ENCODE peak calls at places on chromosome 17, in seven cellular contexts. One of them, this sample, is unnamed.

GRCh38 chr17:65190467-65191095 is 53.4 kb downstream of the RGS9 start:
- DNase-seq in lower leg skin: no peak
- DNase-seq in DND-41: no peak
- DNase-seq in Peyer's patch: no peak
- DNase-seq in NB4: no peak
- DNase-seq in left lung: no peak
- DNase-seq in heart left ventricle: no peak
- DNase-seq in this sample: no peak

GRCh38 chr17:46157443-46158107 is 35.7 kb downstream of the KANSL1 start:
- DNase-seq in lower leg skin: no peak
- DNase-seq in DND-41: no peak
- DNase-seq in Peyer's patch: no peak
- DNase-seq in NB4: no peak
- DNase-seq in left lung: no peak
- DNase-seq in heart left ventricle: no peak
- DNase-seq in this sample: no peak

GRCh38 chr17:1177099-1177996 is 2.4 kb downstream of the ABR start:
- DNase-seq in lower leg skin: no peak
- DNase-seq in DND-41: no peak
- DNase-seq in Peyer's patch: no peak
- DNase-seq in NB4: no peak
- DNase-seq in left lung: no peak
- DNase-seq in heart left ventricle: no peak
- DNase-seq in this sample: no peak

GRCh38 chr17:1059131-1059795 is 62.3 kb downstream of the TIMM22 start:
- DNase-seq in lower leg skin: no peak
- DNase-seq in DND-41: no peak
- DNase-seq in Peyer's patch: no peak
- DNase-seq in NB4: no peak
- DNase-seq in left lung: no peak
- DNase-seq in heart left ventricle: peak; percentile 23
- DNase-seq in this sample: no peak

GRCh38 chr17:13568746-13569739 is 32.7 kb downstream of the HS3ST3A1 start:
- DNase-seq in lower leg skin: no peak
- DNase-seq in DND-41: no peak
- DNase-seq in Peyer's patch: no peak
- DNase-seq in NB4: no peak
- DNase-seq in left lung: no peak
- DNase-seq in heart left ventricle: no peak
- DNase-seq in this sample: no peak

GRCh38 chr17:48051706-48052486 is 3.7 kb downstream of the NFE2L1 start:
- DNase-seq in lower leg skin: no peak
- DNase-seq in DND-41: no peak
- DNase-seq in Peyer's patch: peak; percentile 65
- DNase-seq in NB4: peak; percentile 19
- DNase-seq in left lung: no peak
- DNase-seq in heart left ventricle: no peak
- DNase-seq in this sample: no peak

GRCh38 chr17:73359987-73360410 is 48.2 kb upstream of the CDC42EP4 start:
- DNase-seq in lower leg skin: no peak
- DNase-seq in DND-41: no peak
- DNase-seq in Peyer's patch: peak; percentile 75
- DNase-seq in NB4: no peak
- DNase-seq in left lung: peak; percentile 76
- DNase-seq in heart left ventricle: no peak
- DNase-seq in this sample: no peak

GRCh38 chr17:34252138-34252889 is 2.8 kb upstream of the CCL2 start:
- DNase-seq in lower leg skin: peak; percentile 99
- DNase-seq in DND-41: no peak
- DNase-seq in Peyer's patch: peak; percentile 85
- DNase-seq in NB4: peak; percentile 98
- DNase-seq in left lung: peak; percentile 85
- DNase-seq in heart left ventricle: peak; percentile 96
- DNase-seq in this sample: no peak

GRCh38 chr17:44522883-44523671 is 19.9 kb upstream of the GPATCH8 start:
- DNase-seq in lower leg skin: no peak
- DNase-seq in DND-41: peak; percentile 36
- DNase-seq in Peyer's patch: peak; percentile 79
- DNase-seq in NB4: peak; percentile 74
- DNase-seq in left lung: peak; percentile 63
- DNase-seq in heart left ventricle: peak; percentile 81
- DNase-seq in this sample: no peak

DNA sequence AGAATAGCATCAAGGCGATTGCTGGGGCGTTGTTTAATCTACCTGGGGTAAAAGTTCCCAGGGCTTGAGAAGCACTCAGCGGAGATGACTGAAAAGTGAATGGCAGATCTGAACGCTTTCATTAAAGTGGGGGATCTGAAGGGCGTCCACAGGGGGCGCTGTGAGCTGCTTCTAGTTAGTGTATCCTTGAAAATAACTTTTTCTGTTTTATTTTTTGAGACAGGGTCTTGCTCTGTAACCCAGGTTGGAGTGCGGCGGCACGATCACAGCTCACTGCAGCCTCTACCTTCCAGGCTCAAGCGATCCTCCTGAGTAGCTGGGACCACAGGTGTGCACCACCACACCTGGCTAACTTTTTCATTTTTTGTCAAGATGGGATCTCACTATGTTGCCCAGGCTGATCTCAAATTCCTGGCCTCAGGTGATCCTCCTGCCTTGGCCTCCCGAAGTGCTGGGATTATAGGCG is 360.4 kb downstream of the SEC14L1 start:
- DNase-seq in lower leg skin: peak; percentile 74
- DNase-seq in DND-41: peak; percentile 57
- DNase-seq in Peyer's patch: peak; percentile 45
- DNase-seq in NB4: peak; percentile 54
- DNase-seq in left lung: no peak
- DNase-seq in heart left ventricle: no peak
- DNase-seq in this sample: peak; percentile 15
- TF ChIP-seq CTCF in lower leg skin: no peak
- TF ChIP-seq CTCF in DND-41: peak; percentile 72
- TF ChIP-seq CTCF in Peyer's patch: peak; percentile 37
- TF ChIP-seq CTCF in NB4: peak; percentile 58
- TF ChIP-seq CTCF in left lung: no peak
- TF ChIP-seq CTCF in heart left ventricle: peak; percentile 43
- TF ChIP-seq CTCF in this sample: no peak

GRCh38 chr17:79552405-79552804 is 58.4 kb downstream of the RBFOX3 start:
- DNase-seq in lower leg skin: no peak
- DNase-seq in DND-41: no peak
- DNase-seq in Peyer's patch: no peak
- DNase-seq in NB4: no peak
- DNase-seq in left lung: no peak
- DNase-seq in heart left ventricle: no peak
- DNase-seq in this sample: no peak

GRCh38 chr17:79556263-79556662 is 54.6 kb downstream of the RBFOX3 start:
- DNase-seq in lower leg skin: no peak
- DNase-seq in DND-41: no peak
- DNase-seq in Peyer's patch: no peak
- DNase-seq in NB4: no peak
- DNase-seq in left lung: no peak
- DNase-seq in heart left ventricle: no peak
- DNase-seq in this sample: no peak

GRCh38 chr17:79549111-79549915 is 61.5 kb downstream of the RBFOX3 start:
- DNase-seq in lower leg skin: no peak
- DNase-seq in DND-41: no peak
- DNase-seq in Peyer's patch: no peak
- DNase-seq in NB4: no peak
- DNase-seq in left lung: no peak
- DNase-seq in heart left ventricle: no peak
- DNase-seq in this sample: no peak

GRCh38 chr17:79555543-79555942 is 55.3 kb downstream of the RBFOX3 start:
- DNase-seq in lower leg skin: no peak
- DNase-seq in DND-41: no peak
- DNase-seq in Peyer's patch: no peak
- DNase-seq in NB4: no peak
- DNase-seq in left lung: no peak
- DNase-seq in heart left ventricle: no peak
- DNase-seq in this sample: no peak

GRCh38 chr17:79552824-79553223 is 58.0 kb downstream of the RBFOX3 start:
- DNase-seq in lower leg skin: no peak
- DNase-seq in DND-41: no peak
- DNase-seq in Peyer's patch: no peak
- DNase-seq in NB4: no peak
- DNase-seq in left lung: no peak
- DNase-seq in heart left ventricle: no peak
- DNase-seq in this sample: no peak
- TF ChIP-seq CTCF in lower leg skin: no peak
- TF ChIP-seq CTCF in DND-41: no peak
- TF ChIP-seq CTCF in Peyer's patch: no peak
- TF ChIP-seq CTCF in NB4: no peak
- TF ChIP-seq CTCF in left lung: no peak
- TF ChIP-seq CTCF in heart left ventricle: no peak
- TF ChIP-seq CTCF in this sample: no peak

GRCh38 chr17:38751803-38752118 is 780 bp upstream of the PSMB3 start:
- DNase-seq in lower leg skin: peak; percentile 97
- DNase-seq in DND-41: peak; percentile 84
- DNase-seq in Peyer's patch: peak; percentile 93
- DNase-seq in NB4: peak; percentile 83
- DNase-seq in left lung: peak; percentile 87
- DNase-seq in heart left ventricle: peak; percentile 86
- DNase-seq in this sample: peak; percentile 85
- TF ChIP-seq CTCF in lower leg skin: no peak
- TF ChIP-seq CTCF in DND-41: no peak
- TF ChIP-seq CTCF in Peyer's patch: no peak
- TF ChIP-seq CTCF in NB4: no peak
- TF ChIP-seq CTCF in left lung: no peak
- TF ChIP-seq CTCF in heart left ventricle: no peak
- TF ChIP-seq CTCF in this sample: no peak

GRCh38 chr17:40287159-40287493 is 553 bp upstream of the CDC6 start:
- DNase-seq in lower leg skin: no peak
- DNase-seq in DND-41: no peak
- DNase-seq in Peyer's patch: no peak
- DNase-seq in NB4: no peak
- DNase-seq in left lung: no peak
- DNase-seq in heart left ventricle: no peak
- DNase-seq in this sample: no peak

GRCh38 chr17:40281663-40282062 is 6.0 kb upstream of the CDC6 start:
- DNase-seq in lower leg skin: peak; percentile 34
- DNase-seq in DND-41: no peak
- DNase-seq in Peyer's patch: peak; percentile 32
- DNase-seq in NB4: no peak
- DNase-seq in left lung: no peak
- DNase-seq in heart left ventricle: no peak
- DNase-seq in this sample: no peak

GRCh38 chr17:40286473-40286872 is 1.2 kb upstream of the CDC6 start:
- DNase-seq in lower leg skin: no peak
- DNase-seq in DND-41: no peak
- DNase-seq in Peyer's patch: no peak
- DNase-seq in NB4: no peak
- DNase-seq in left lung: no peak
- DNase-seq in heart left ventricle: no peak
- DNase-seq in this sample: no peak

GRCh38 chr17:40283662-40284061 is 4.0 kb upstream of the CDC6 start:
- DNase-seq in lower leg skin: no peak
- DNase-seq in DND-41: no peak
- DNase-seq in Peyer's patch: no peak
- DNase-seq in NB4: no peak
- DNase-seq in left lung: no peak
- DNase-seq in heart left ventricle: no peak
- DNase-seq in this sample: no peak

DNA sequence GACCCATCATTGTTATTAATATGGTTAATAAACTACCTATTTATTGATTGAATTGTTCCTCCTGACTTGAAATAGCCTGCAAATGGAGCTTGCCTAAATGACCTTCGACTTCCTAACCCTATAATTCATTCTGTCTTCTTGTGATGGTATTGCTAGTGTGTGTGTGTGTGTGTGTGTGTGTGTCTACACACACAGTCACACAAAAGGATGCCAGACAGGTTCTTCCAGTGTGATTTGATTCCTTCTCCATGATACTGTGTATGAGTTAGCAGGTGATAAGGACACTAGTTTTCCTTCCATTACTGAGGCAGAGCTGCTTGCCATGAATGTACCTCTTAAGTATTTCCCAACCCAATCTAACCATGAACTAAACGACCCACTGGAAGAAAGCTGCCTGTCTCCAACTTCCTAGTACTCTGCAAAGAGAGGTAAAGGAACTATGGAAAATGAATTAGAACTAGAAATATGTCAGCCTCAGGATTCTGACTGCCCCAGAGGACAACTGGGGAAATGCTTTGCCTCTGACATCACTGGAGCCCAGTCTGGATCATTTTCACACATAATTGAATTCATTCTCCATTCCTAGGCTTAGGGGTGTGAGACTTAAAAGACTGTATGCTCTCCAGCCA is 3.5 kb upstream of the CDC6 start:
- DNase-seq in lower leg skin: no peak
- DNase-seq in DND-41: no peak
- DNase-seq in Peyer's patch: peak; percentile 50
- DNase-seq in NB4: no peak
- DNase-seq in left lung: no peak
- DNase-seq in heart left ventricle: no peak
- DNase-seq in this sample: no peak
- TF ChIP-seq CTCF in lower leg skin: no peak
- TF ChIP-seq CTCF in DND-41: no peak
- TF ChIP-seq CTCF in Peyer's patch: no peak
- TF ChIP-seq CTCF in NB4: no peak
- TF ChIP-seq CTCF in left lung: no peak
- TF ChIP-seq CTCF in heart left ventricle: no peak
- TF ChIP-seq CTCF in this sample: no peak